ENCODE peak calls at places on chromosomes 1 and 21, in ten cellular contexts. X, L, R, F, S, M, Y, E, N and C are unnamed samples.

GRCh38 chr1:215052656-215053055 is 29.9 kb upstream of the KCNK2 start:
- DNase-seq in X (peak), L (no peak), R (no peak), F (no peak), S (no peak), M (peak), Y (no peak), E (no peak), N (no peak), C (peak)

GRCh38 chr1:110340207-110340468 is 961 bp downstream of the RBM15 start:
- DNase-seq in X (no peak), L (no peak), R (peak), F (no peak), S (no peak), M (no peak), Y (no peak), E (peak), N (no peak), C (no peak)

GRCh38 chr1:24107462-24108225 is 4.3 kb downstream of the MYOM3 start:
- DNase-seq in X (peak), L (peak), R (peak), F (peak), S (no peak), M (peak), Y (peak), E (no peak), N (peak), C (no peak)

GRCh38 chr1:77476460-77476859 is 194.6 kb downstream of the AK5 start:
- DNase-seq in X (no peak), L (no peak), R (no peak), F (no peak), S (no peak), M (no peak), Y (no peak), E (peak), N (no peak), C (no peak)

GRCh38 chr1:244094880-244095522 is 43.9 kb downstream of the ZBTB18 start:
- DNase-seq in X (no peak), L (no peak), R (no peak), F (no peak), S (no peak), M (no peak), Y (no peak), E (no peak), N (no peak), C (no peak)

GRCh38 chr1:224615861-224616760 is at the start of gene CNIH3:
- DNase-seq in X (peak), L (no peak), R (peak), F (no peak), S (no peak), M (peak), Y (peak), E (peak), N (peak), C (no peak)

GRCh38 chr1:182226618-182227017 is 165.0 kb downstream of the GLUL start:
- DNase-seq in X (no peak), L (no peak), R (no peak), F (no peak), S (no peak), M (no peak), Y (no peak), E (no peak), N (no peak), C (no peak)

GRCh38 chr1:19877821-19878636 is 4.2 kb upstream of the OTUD3 start:
- DNase-seq in X (no peak), L (no peak), R (peak), F (no peak), S (no peak), M (no peak), Y (no peak), E (no peak), N (no peak), C (no peak)

GRCh38 chr1:84345220-84345619 is 43.7 kb downstream of the SAMD13 start:
- DNase-seq in X (peak), L (no peak), R (no peak), F (no peak), S (no peak), M (no peak), Y (no peak), E (no peak), N (no peak), C (no peak)

GRCh38 chr1:185969524-185969991 is 235.4 kb downstream of the HMCN1 start:
- DNase-seq in X (peak), L (no peak), R (no peak), F (no peak), S (no peak), M (peak), Y (no peak), E (no peak), N (no peak), C (no peak)

GRCh38 chr1:15991427-15992186 is 12.4 kb upstream of the SRARP start:
- DNase-seq in X (no peak), L (no peak), R (no peak), F (no peak), S (no peak), M (no peak), Y (no peak), E (no peak), N (no peak), C (no peak)

GRCh38 chr21:38145104-38145503 is 111.7 kb upstream of the KCNJ15 start:
- DNase-seq in X (no peak), L (no peak), R (no peak), F (no peak), S (no peak), M (no peak), Y (no peak), E (no peak), N (no peak), C (no peak)

GRCh38 chr1:36589006-36589405 is 106.3 kb upstream of the CSF3R start:
- DNase-seq in X (no peak), L (no peak), R (no peak), F (no peak), S (no peak), M (no peak), Y (no peak), E (no peak), N (no peak), C (no peak)

GRCh38 chr1:28392027-28392652 is 22.6 kb downstream of the PHACTR4 start:
- DNase-seq in X (peak), L (peak), R (peak), F (peak), S (no peak), M (peak), Y (no peak), E (peak), N (no peak), C (peak)

DNA sequence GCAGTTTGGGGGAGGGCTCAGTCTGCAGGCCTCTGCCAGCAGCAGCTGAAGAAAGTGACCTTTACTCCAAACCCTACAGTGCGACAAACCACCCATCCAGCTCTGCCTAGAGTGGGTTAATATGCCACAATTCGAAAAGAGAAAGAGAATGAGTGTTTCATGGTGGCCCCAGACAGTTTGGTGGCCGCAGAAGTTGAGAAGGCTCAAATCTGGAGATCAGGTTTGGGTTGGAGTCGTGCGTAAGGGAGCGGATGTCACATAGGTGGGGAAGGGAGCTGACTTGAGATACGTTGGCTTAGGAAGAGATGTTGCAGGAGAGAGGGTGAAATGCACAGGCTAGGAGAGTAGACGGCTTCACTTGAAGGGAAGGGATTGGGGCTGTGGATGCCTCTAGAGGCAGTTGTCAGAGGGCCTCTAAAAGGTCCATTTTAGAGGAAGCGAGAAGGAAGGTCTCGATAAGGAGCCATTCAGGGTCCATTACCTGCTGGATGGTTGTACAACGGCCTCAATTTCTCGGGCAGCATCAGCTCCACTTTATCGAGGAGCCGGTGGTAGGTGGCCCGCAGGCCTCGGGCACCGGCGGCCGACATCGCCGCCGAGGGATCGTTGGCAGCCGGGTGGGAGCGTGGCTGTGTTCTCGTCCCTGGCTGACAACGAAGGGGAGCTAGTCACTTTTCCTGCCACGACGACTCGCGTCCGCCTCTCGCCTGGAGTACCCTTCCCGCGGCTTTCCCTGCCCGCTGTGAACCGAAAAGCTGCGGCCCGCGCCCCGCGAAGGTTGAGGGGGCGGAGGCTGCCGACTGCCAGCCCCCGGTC is 1.0 kb upstream of the DCAF6 start:
- DNase-seq in X (peak), L (peak), R (peak), F (no peak), S (no peak), M (peak), Y (peak), E (peak), N (no peak), C (no peak)
- TF ChIP-seq CTCF in X (no peak), L (no peak), R (no peak), F (no peak), S (no peak), M (peak), Y (no peak), E (no peak), N (no peak), C (no peak)

DNA sequence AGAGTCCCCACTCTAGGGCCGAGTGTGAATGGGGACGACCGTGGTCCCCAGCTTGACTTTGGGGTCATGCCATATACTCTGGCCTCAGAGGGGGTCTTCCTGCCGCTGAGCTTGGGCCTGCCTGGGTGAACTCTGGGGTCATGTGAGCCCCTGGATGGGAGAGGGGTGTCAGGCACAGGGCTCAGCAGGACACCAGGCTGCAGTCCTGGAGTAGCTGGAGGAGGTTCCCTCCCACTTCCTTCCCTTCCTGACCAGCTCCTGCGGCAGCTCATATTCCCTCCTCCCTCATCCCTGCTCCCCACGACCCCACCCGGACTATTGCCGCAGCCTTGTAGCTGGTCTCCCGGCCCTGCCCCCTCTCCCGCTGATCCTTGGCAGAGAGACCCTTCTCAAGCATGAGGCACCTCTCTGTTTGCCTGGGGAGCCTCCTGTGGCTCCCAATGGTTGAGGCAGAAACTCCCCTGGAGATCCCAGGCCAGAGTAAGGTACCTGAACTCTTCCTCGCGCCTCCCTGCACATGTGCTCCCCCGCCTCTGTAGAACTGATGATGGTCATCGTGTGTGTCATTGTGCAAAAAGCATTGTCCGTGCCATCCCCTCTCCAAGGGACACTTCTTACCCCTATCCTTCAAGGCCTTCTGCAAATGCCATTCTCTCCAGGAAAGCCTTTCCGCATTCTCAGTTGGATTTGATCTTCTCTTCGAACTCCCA is 1.8 kb downstream of the TNFRSF1B start:
- DNase-seq in X (peak), L (no peak), R (no peak), F (no peak), S (peak), M (no peak), Y (no peak), E (no peak), N (no peak), C (no peak)
- H3K4me3 ChIP-seq in X (peak), L (peak), R (no peak), F (no peak), S (peak), M (peak), Y (peak), E (peak), N (peak), C (peak)

GRCh38 chr1:5554111-5554510 is 438.1 kb downstream of the NPHP4 start:
- DNase-seq in X (no peak), L (no peak), R (no peak), F (no peak), S (no peak), M (no peak), Y (peak), E (no peak), N (no peak), C (no peak)
- TF ChIP-seq CTCF in X (no peak), L (no peak), R (no peak), F (no peak), S (no peak), M (no peak), Y (no peak), E (no peak), N (no peak), C (no peak)

GRCh38 chr1:207883660-207884245 is 27.2 kb downstream of the CD34 start:
- DNase-seq in X (no peak), L (no peak), R (no peak), F (no peak), S (no peak), M (no peak), Y (no peak), E (no peak), N (no peak), C (no peak)
- H3K4me3 ChIP-seq in X (no peak), L (no peak), R (no peak), F (no peak), S (no peak), M (no peak), Y (no peak), E (no peak), N (no peak), C (no peak)